ENCODE peak calls at places on chromosomes 3 and 15, in ten cellular contexts. One of them, this sample, is unnamed.

GRCh38 chr3:125266976-125267375 is 54.4 kb upstream of the SLC12A8 start:
- DNase-seq in esophagus squamous epithelium: no peak
- DNase-seq in activated T-cell treated with anti-CD3 and anti-CD28 coated beads, Interleukin-2, amount 50 U/mL, for 72 hours: no peak
- DNase-seq in kidney: no peak
- DNase-seq in activated CD4-positive, alpha-beta T cell treated with anti-CD3 and anti-CD28 coated beads, Interleukin-2, amount 10 ng/mL, durations not matched to agents 7 days and 5 days: no peak
- DNase-seq in HuH-7.5: no peak
- DNase-seq in NCI-H1105 treated with DMSO at 0.1 percent for 48 hours: no peak
- DNase-seq in sigmoid colon: no peak
- DNase-seq in activated CD8-positive, alpha-beta T cell treated with anti-CD3 and anti-CD28 coated beads for 36 hours: no peak
- DNase-seq in fibroblast of mammary gland: no peak
- DNase-seq in this sample: no peak

GRCh38 chr15:77871838-77872371 is 205.6 kb downstream of the TBC1D2B start:
- DNase-seq in activated T-cell treated with anti-CD3 and anti-CD28 coated beads, Interleukin-2, amount 50 U/mL, for 72 hours: no peak
- DNase-seq in fibroblast of mammary gland: no peak
- DNase-seq in activated CD8-positive, alpha-beta T cell treated with anti-CD3 and anti-CD28 coated beads for 36 hours: peak
- DNase-seq in kidney: peak
- DNase-seq in activated CD4-positive, alpha-beta T cell treated with anti-CD3 and anti-CD28 coated beads, Interleukin-2, amount 10 ng/mL, durations not matched to agents 7 days and 5 days: no peak
- DNase-seq in NCI-H1105 treated with DMSO at 0.1 percent for 48 hours: no peak
- DNase-seq in HuH-7.5: no peak
- DNase-seq in sigmoid colon: no peak
- DNase-seq in esophagus squamous epithelium: no peak
- DNase-seq in this sample: no peak

GRCh38 chr3:13500133-13500885 is 20.2 kb downstream of the HDAC11 start:
- DNase-seq in NCI-H1105 treated with DMSO at 0.1 percent for 48 hours: no peak
- DNase-seq in HuH-7.5: peak
- DNase-seq in activated T-cell treated with anti-CD3 and anti-CD28 coated beads, Interleukin-2, amount 50 U/mL, for 72 hours: peak
- DNase-seq in fibroblast of mammary gland: no peak
- DNase-seq in activated CD8-positive, alpha-beta T cell treated with anti-CD3 and anti-CD28 coated beads for 36 hours: peak
- DNase-seq in esophagus squamous epithelium: no peak
- DNase-seq in sigmoid colon: no peak
- DNase-seq in activated CD4-positive, alpha-beta T cell treated with anti-CD3 and anti-CD28 coated beads, Interleukin-2, amount 10 ng/mL, durations not matched to agents 7 days and 5 days: no peak
- DNase-seq in kidney: peak
- DNase-seq in this sample: no peak

GRCh38 chr15:40398413-40398873 is 7.2 kb upstream of the IVD start:
- DNase-seq in HuH-7.5: no peak
- DNase-seq in activated CD8-positive, alpha-beta T cell treated with anti-CD3 and anti-CD28 coated beads for 36 hours: peak
- DNase-seq in activated CD4-positive, alpha-beta T cell treated with anti-CD3 and anti-CD28 coated beads, Interleukin-2, amount 10 ng/mL, durations not matched to agents 7 days and 5 days: peak
- DNase-seq in fibroblast of mammary gland: no peak
- DNase-seq in activated T-cell treated with anti-CD3 and anti-CD28 coated beads, Interleukin-2, amount 50 U/mL, for 72 hours: no peak
- DNase-seq in sigmoid colon: no peak
- DNase-seq in NCI-H1105 treated with DMSO at 0.1 percent for 48 hours: no peak
- DNase-seq in esophagus squamous epithelium: no peak
- DNase-seq in kidney: no peak
- DNase-seq in this sample: no peak

GRCh38 chr15:58043192-58043903 is 22.2 kb downstream of the ALDH1A2 start:
- DNase-seq in kidney: no peak
- DNase-seq in sigmoid colon: no peak
- DNase-seq in NCI-H1105 treated with DMSO at 0.1 percent for 48 hours: peak
- DNase-seq in esophagus squamous epithelium: no peak
- DNase-seq in activated T-cell treated with anti-CD3 and anti-CD28 coated beads, Interleukin-2, amount 50 U/mL, for 72 hours: peak
- DNase-seq in activated CD8-positive, alpha-beta T cell treated with anti-CD3 and anti-CD28 coated beads for 36 hours: peak
- DNase-seq in fibroblast of mammary gland: peak
- DNase-seq in HuH-7.5: no peak
- DNase-seq in activated CD4-positive, alpha-beta T cell treated with anti-CD3 and anti-CD28 coated beads, Interleukin-2, amount 10 ng/mL, durations not matched to agents 7 days and 5 days: peak
- DNase-seq in this sample: peak

GRCh38 chr3:42755681-42756578 is 17.1 kb downstream of the CCDC13 start:
- DNase-seq in esophagus squamous epithelium: no peak
- DNase-seq in activated T-cell treated with anti-CD3 and anti-CD28 coated beads, Interleukin-2, amount 50 U/mL, for 72 hours: no peak
- DNase-seq in NCI-H1105 treated with DMSO at 0.1 percent for 48 hours: no peak
- DNase-seq in HuH-7.5: peak
- DNase-seq in activated CD8-positive, alpha-beta T cell treated with anti-CD3 and anti-CD28 coated beads for 36 hours: peak
- DNase-seq in kidney: no peak
- DNase-seq in activated CD4-positive, alpha-beta T cell treated with anti-CD3 and anti-CD28 coated beads, Interleukin-2, amount 10 ng/mL, durations not matched to agents 7 days and 5 days: peak
- DNase-seq in sigmoid colon: no peak
- DNase-seq in fibroblast of mammary gland: peak
- DNase-seq in this sample: no peak

GRCh38 chr15:77457619-77458265 is 37.1 kb downstream of the HMG20A start:
- DNase-seq in kidney: no peak
- DNase-seq in fibroblast of mammary gland: peak
- DNase-seq in activated CD4-positive, alpha-beta T cell treated with anti-CD3 and anti-CD28 coated beads, Interleukin-2, amount 10 ng/mL, durations not matched to agents 7 days and 5 days: peak
- DNase-seq in activated CD8-positive, alpha-beta T cell treated with anti-CD3 and anti-CD28 coated beads for 36 hours: no peak
- DNase-seq in sigmoid colon: no peak
- DNase-seq in activated T-cell treated with anti-CD3 and anti-CD28 coated beads, Interleukin-2, amount 50 U/mL, for 72 hours: no peak
- DNase-seq in NCI-H1105 treated with DMSO at 0.1 percent for 48 hours: no peak
- DNase-seq in esophagus squamous epithelium: no peak
- DNase-seq in HuH-7.5: no peak
- DNase-seq in this sample: no peak

GRCh38 chr3:145170101-145170500 is 990.9 kb downstream of the PLOD2 start:
- DNase-seq in kidney: no peak
- DNase-seq in HuH-7.5: no peak
- DNase-seq in NCI-H1105 treated with DMSO at 0.1 percent for 48 hours: no peak
- DNase-seq in activated CD4-positive, alpha-beta T cell treated with anti-CD3 and anti-CD28 coated beads, Interleukin-2, amount 10 ng/mL, durations not matched to agents 7 days and 5 days: no peak
- DNase-seq in esophagus squamous epithelium: no peak
- DNase-seq in fibroblast of mammary gland: no peak
- DNase-seq in activated CD8-positive, alpha-beta T cell treated with anti-CD3 and anti-CD28 coated beads for 36 hours: no peak
- DNase-seq in sigmoid colon: no peak
- DNase-seq in activated T-cell treated with anti-CD3 and anti-CD28 coated beads, Interleukin-2, amount 50 U/mL, for 72 hours: no peak
- DNase-seq in this sample: no peak

GRCh38 chr15:74399511-74400312 is 32.3 kb upstream of the CYP11A1 start:
- DNase-seq in NCI-H1105 treated with DMSO at 0.1 percent for 48 hours: no peak
- DNase-seq in fibroblast of mammary gland: peak
- DNase-seq in sigmoid colon: no peak
- DNase-seq in HuH-7.5: no peak
- DNase-seq in esophagus squamous epithelium: no peak
- DNase-seq in activated CD8-positive, alpha-beta T cell treated with anti-CD3 and anti-CD28 coated beads for 36 hours: peak
- DNase-seq in activated CD4-positive, alpha-beta T cell treated with anti-CD3 and anti-CD28 coated beads, Interleukin-2, amount 10 ng/mL, durations not matched to agents 7 days and 5 days: peak
- DNase-seq in activated T-cell treated with anti-CD3 and anti-CD28 coated beads, Interleukin-2, amount 50 U/mL, for 72 hours: peak
- DNase-seq in kidney: no peak
- DNase-seq in this sample: no peak

GRCh38 chr15:24676431-24676830 is 856 bp downstream of the NPAP1 start:
- DNase-seq in sigmoid colon: no peak
- DNase-seq in activated CD4-positive, alpha-beta T cell treated with anti-CD3 and anti-CD28 coated beads, Interleukin-2, amount 10 ng/mL, durations not matched to agents 7 days and 5 days: no peak
- DNase-seq in activated T-cell treated with anti-CD3 and anti-CD28 coated beads, Interleukin-2, amount 50 U/mL, for 72 hours: no peak
- DNase-seq in activated CD8-positive, alpha-beta T cell treated with anti-CD3 and anti-CD28 coated beads for 36 hours: no peak
- DNase-seq in NCI-H1105 treated with DMSO at 0.1 percent for 48 hours: no peak
- DNase-seq in HuH-7.5: no peak
- DNase-seq in fibroblast of mammary gland: no peak
- DNase-seq in kidney: no peak
- DNase-seq in esophagus squamous epithelium: no peak
- DNase-seq in this sample: no peak

GRCh38 chr3:46372492-46373359 is 2.0 kb downstream of the CCR5 start:
- DNase-seq in esophagus squamous epithelium: no peak
- DNase-seq in fibroblast of mammary gland: peak
- DNase-seq in activated CD4-positive, alpha-beta T cell treated with anti-CD3 and anti-CD28 coated beads, Interleukin-2, amount 10 ng/mL, durations not matched to agents 7 days and 5 days: peak
- DNase-seq in HuH-7.5: no peak
- DNase-seq in sigmoid colon: no peak
- DNase-seq in activated CD8-positive, alpha-beta T cell treated with anti-CD3 and anti-CD28 coated beads for 36 hours: no peak
- DNase-seq in activated T-cell treated with anti-CD3 and anti-CD28 coated beads, Interleukin-2, amount 50 U/mL, for 72 hours: peak
- DNase-seq in kidney: no peak
- DNase-seq in NCI-H1105 treated with DMSO at 0.1 percent for 48 hours: no peak
- DNase-seq in this sample: peak

GRCh38 chr3:101081990-101082389 is 88.8 kb upstream of the ABI3BP start:
- DNase-seq in fibroblast of mammary gland: no peak
- DNase-seq in activated T-cell treated with anti-CD3 and anti-CD28 coated beads, Interleukin-2, amount 50 U/mL, for 72 hours: no peak
- DNase-seq in activated CD8-positive, alpha-beta T cell treated with anti-CD3 and anti-CD28 coated beads for 36 hours: no peak
- DNase-seq in kidney: no peak
- DNase-seq in sigmoid colon: no peak
- DNase-seq in HuH-7.5: no peak
- DNase-seq in esophagus squamous epithelium: no peak
- DNase-seq in activated CD4-positive, alpha-beta T cell treated with anti-CD3 and anti-CD28 coated beads, Interleukin-2, amount 10 ng/mL, durations not matched to agents 7 days and 5 days: no peak
- DNase-seq in NCI-H1105 treated with DMSO at 0.1 percent for 48 hours: no peak
- DNase-seq in this sample: no peak

GRCh38 chr3:20511863-20512262 is 325.9 kb upstream of the SGO1 start:
- DNase-seq in fibroblast of mammary gland: peak
- DNase-seq in activated CD4-positive, alpha-beta T cell treated with anti-CD3 and anti-CD28 coated beads, Interleukin-2, amount 10 ng/mL, durations not matched to agents 7 days and 5 days: no peak
- DNase-seq in sigmoid colon: no peak
- DNase-seq in activated CD8-positive, alpha-beta T cell treated with anti-CD3 and anti-CD28 coated beads for 36 hours: no peak
- DNase-seq in NCI-H1105 treated with DMSO at 0.1 percent for 48 hours: peak
- DNase-seq in esophagus squamous epithelium: no peak
- DNase-seq in activated T-cell treated with anti-CD3 and anti-CD28 coated beads, Interleukin-2, amount 50 U/mL, for 72 hours: no peak
- DNase-seq in kidney: no peak
- DNase-seq in HuH-7.5: peak
- DNase-seq in this sample: peak

GRCh38 chr3:48118322-48118721 is 69.9 kb downstream of the CDC25A start:
- DNase-seq in esophagus squamous epithelium: no peak
- DNase-seq in activated CD4-positive, alpha-beta T cell treated with anti-CD3 and anti-CD28 coated beads, Interleukin-2, amount 10 ng/mL, durations not matched to agents 7 days and 5 days: no peak
- DNase-seq in NCI-H1105 treated with DMSO at 0.1 percent for 48 hours: no peak
- DNase-seq in HuH-7.5: no peak
- DNase-seq in fibroblast of mammary gland: no peak
- DNase-seq in kidney: no peak
- DNase-seq in activated T-cell treated with anti-CD3 and anti-CD28 coated beads, Interleukin-2, amount 50 U/mL, for 72 hours: no peak
- DNase-seq in sigmoid colon: no peak
- DNase-seq in activated CD8-positive, alpha-beta T cell treated with anti-CD3 and anti-CD28 coated beads for 36 hours: no peak
- DNase-seq in this sample: no peak

GRCh38 chr3:159679900-159680299 is 308.7 kb upstream of the IL12A start:
- DNase-seq in activated CD4-positive, alpha-beta T cell treated with anti-CD3 and anti-CD28 coated beads, Interleukin-2, amount 10 ng/mL, durations not matched to agents 7 days and 5 days: no peak
- DNase-seq in kidney: no peak
- DNase-seq in fibroblast of mammary gland: no peak
- DNase-seq in activated CD8-positive, alpha-beta T cell treated with anti-CD3 and anti-CD28 coated beads for 36 hours: no peak
- DNase-seq in activated T-cell treated with anti-CD3 and anti-CD28 coated beads, Interleukin-2, amount 50 U/mL, for 72 hours: no peak
- DNase-seq in HuH-7.5: no peak
- DNase-seq in NCI-H1105 treated with DMSO at 0.1 percent for 48 hours: no peak
- DNase-seq in sigmoid colon: no peak
- DNase-seq in esophagus squamous epithelium: no peak
- DNase-seq in this sample: no peak

GRCh38 chr3:49609815-49610214 is 55.5 kb downstream of the BSN start:
- DNase-seq in activated T-cell treated with anti-CD3 and anti-CD28 coated beads, Interleukin-2, amount 50 U/mL, for 72 hours: no peak
- DNase-seq in NCI-H1105 treated with DMSO at 0.1 percent for 48 hours: no peak
- DNase-seq in activated CD8-positive, alpha-beta T cell treated with anti-CD3 and anti-CD28 coated beads for 36 hours: no peak
- DNase-seq in kidney: no peak
- DNase-seq in HuH-7.5: no peak
- DNase-seq in activated CD4-positive, alpha-beta T cell treated with anti-CD3 and anti-CD28 coated beads, Interleukin-2, amount 10 ng/mL, durations not matched to agents 7 days and 5 days: no peak
- DNase-seq in esophagus squamous epithelium: no peak
- DNase-seq in sigmoid colon: no peak
- DNase-seq in fibroblast of mammary gland: no peak
- DNase-seq in this sample: no peak

GRCh38 chr15:31255176-31255510 is 71.5 kb upstream of the KLF13 start:
- DNase-seq in sigmoid colon: no peak
- DNase-seq in HuH-7.5: no peak
- DNase-seq in kidney: peak
- DNase-seq in activated T-cell treated with anti-CD3 and anti-CD28 coated beads, Interleukin-2, amount 50 U/mL, for 72 hours: no peak
- DNase-seq in activated CD8-positive, alpha-beta T cell treated with anti-CD3 and anti-CD28 coated beads for 36 hours: no peak
- DNase-seq in esophagus squamous epithelium: no peak
- DNase-seq in activated CD4-positive, alpha-beta T cell treated with anti-CD3 and anti-CD28 coated beads, Interleukin-2, amount 10 ng/mL, durations not matched to agents 7 days and 5 days: no peak
- DNase-seq in NCI-H1105 treated with DMSO at 0.1 percent for 48 hours: no peak
- DNase-seq in fibroblast of mammary gland: no peak
- DNase-seq in this sample: no peak

GRCh38 chr3:18723426-18723825 is 298.3 kb upstream of the SATB1 start:
- DNase-seq in esophagus squamous epithelium: no peak
- DNase-seq in activated T-cell treated with anti-CD3 and anti-CD28 coated beads, Interleukin-2, amount 50 U/mL, for 72 hours: no peak
- DNase-seq in fibroblast of mammary gland: no peak
- DNase-seq in NCI-H1105 treated with DMSO at 0.1 percent for 48 hours: no peak
- DNase-seq in sigmoid colon: no peak
- DNase-seq in kidney: no peak
- DNase-seq in activated CD8-positive, alpha-beta T cell treated with anti-CD3 and anti-CD28 coated beads for 36 hours: no peak
- DNase-seq in HuH-7.5: no peak
- DNase-seq in activated CD4-positive, alpha-beta T cell treated with anti-CD3 and anti-CD28 coated beads, Interleukin-2, amount 10 ng/mL, durations not matched to agents 7 days and 5 days: no peak
- DNase-seq in this sample: no peak

GRCh38 chr15:83556754-83557153 is 97.2 kb upstream of the ADAMTSL3 start:
- DNase-seq in activated CD8-positive, alpha-beta T cell treated with anti-CD3 and anti-CD28 coated beads for 36 hours: no peak
- DNase-seq in fibroblast of mammary gland: no peak
- DNase-seq in kidney: no peak
- DNase-seq in sigmoid colon: no peak
- DNase-seq in activated CD4-positive, alpha-beta T cell treated with anti-CD3 and anti-CD28 coated beads, Interleukin-2, amount 10 ng/mL, durations not matched to agents 7 days and 5 days: no peak
- DNase-seq in NCI-H1105 treated with DMSO at 0.1 percent for 48 hours: no peak
- DNase-seq in esophagus squamous epithelium: no peak
- DNase-seq in activated T-cell treated with anti-CD3 and anti-CD28 coated beads, Interleukin-2, amount 50 U/mL, for 72 hours: no peak
- DNase-seq in HuH-7.5: no peak
- DNase-seq in this sample: no peak